ENCODE peak calls at places on chromosome 6, in four cellular contexts. K is astrocyte, A is caudate nucleus, Y is adrenal gland. J is an unnamed sample.

GRCh38 chr6:168713839-168714238 is 272.9 kb downstream of the SMOC2 start:
- DNase-seq in A (no peak), K (no peak), Y (peak), J (no peak)

GRCh38 chr6:117555882-117556498 is 46.3 kb downstream of the GOPC start:
- DNase-seq in A (no peak), Y (peak), K (no peak), J (peak)

GRCh38 chr6:12761376-12762115 is 45.0 kb downstream of the PHACTR1 start:
- DNase-seq in A (no peak), K (peak), Y (no peak), J (no peak)

GRCh38 chr6:134021396-134022122 is 30.9 kb downstream of the SLC2A12 start:
- DNase-seq in K (no peak), A (no peak), Y (no peak), J (no peak)

GRCh38 chr6:70225052-70225451 is 77.8 kb downstream of the COL9A1 start:
- DNase-seq in A (no peak), K (no peak), Y (no peak), J (peak)

GRCh38 chr6:22413681-22414305 is 117.0 kb upstream of the PRL start:
- DNase-seq in Y (no peak), K (peak), A (no peak), J (no peak)

GRCh38 chr6:29005183-29005885 is at the start of gene ZNF311:
- DNase-seq in Y (peak), A (no peak), K (peak), J (no peak)

GRCh38 chr6:18386302-18386976 is 711 bp upstream of the RNF144B start:
- DNase-seq in K (peak), A (no peak), Y (no peak), J (peak)

GRCh38 chr6:113860165-113860955 is 3.2 kb downstream of the MARCKS start:
- DNase-seq in K (peak), A (no peak), Y (peak), J (peak)

GRCh38 chr6:71394001-71394432 is 105.4 kb downstream of the OGFRL1 start:
- DNase-seq in A (no peak), Y (no peak), K (peak), J (no peak)

GRCh38 chr6:125749112-125749863 is at the start of gene HEY2:
- DNase-seq in Y (peak), K (peak), A (peak), J (peak)
- H3K27ac ChIP-seq in Y (peak), K (peak), A (peak), J (peak)

GRCh38 chr6:27168586-27169443 is 78.7 kb upstream of the PRSS16 start:
- DNase-seq in Y (no peak), K (peak), A (no peak), J (no peak)

GRCh38 chr6:27163858-27164257 is 83.6 kb upstream of the PRSS16 start:
- DNase-seq in K (no peak), Y (no peak), A (no peak), J (no peak)

GRCh38 chr6:27168108-27168507 is 79.4 kb upstream of the PRSS16 start:
- DNase-seq in Y (no peak), A (no peak), K (peak), J (no peak)
- H3K27ac ChIP-seq in Y (no peak), A (no peak), K (peak), J (no peak)

GRCh38 chr6:55706048-55706447 is 127.1 kb upstream of the HMGCLL1 start:
- DNase-seq in Y (no peak), K (no peak), A (no peak), J (no peak)

GRCh38 chr6:55705381-55705780 is 126.4 kb upstream of the HMGCLL1 start:
- DNase-seq in K (no peak), Y (no peak), A (no peak), J (no peak)

DNA sequence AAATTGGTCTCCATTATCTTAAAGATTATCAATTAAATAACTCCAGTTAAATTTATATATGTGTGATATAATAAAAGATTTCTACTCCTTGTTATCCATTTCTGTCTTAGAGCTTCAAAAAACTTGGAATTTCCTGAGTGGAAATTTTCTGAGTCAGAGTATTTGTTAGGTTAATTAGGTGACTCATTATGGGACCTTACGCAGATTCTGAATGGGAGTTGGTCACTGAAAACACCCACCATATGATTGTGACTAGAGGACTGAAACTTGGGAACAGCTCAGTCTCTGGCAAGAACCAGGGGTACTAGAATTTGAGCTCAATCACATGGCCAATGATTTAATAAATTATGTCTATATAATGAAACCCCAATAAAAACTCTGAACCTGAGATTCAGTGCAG is 125.4 kb upstream of the HMGCLL1 start:
- DNase-seq in Y (no peak), K (peak), A (no peak), J (no peak)
- H3K27ac ChIP-seq in Y (no peak), K (peak), A (no peak), J (no peak)

DNA sequence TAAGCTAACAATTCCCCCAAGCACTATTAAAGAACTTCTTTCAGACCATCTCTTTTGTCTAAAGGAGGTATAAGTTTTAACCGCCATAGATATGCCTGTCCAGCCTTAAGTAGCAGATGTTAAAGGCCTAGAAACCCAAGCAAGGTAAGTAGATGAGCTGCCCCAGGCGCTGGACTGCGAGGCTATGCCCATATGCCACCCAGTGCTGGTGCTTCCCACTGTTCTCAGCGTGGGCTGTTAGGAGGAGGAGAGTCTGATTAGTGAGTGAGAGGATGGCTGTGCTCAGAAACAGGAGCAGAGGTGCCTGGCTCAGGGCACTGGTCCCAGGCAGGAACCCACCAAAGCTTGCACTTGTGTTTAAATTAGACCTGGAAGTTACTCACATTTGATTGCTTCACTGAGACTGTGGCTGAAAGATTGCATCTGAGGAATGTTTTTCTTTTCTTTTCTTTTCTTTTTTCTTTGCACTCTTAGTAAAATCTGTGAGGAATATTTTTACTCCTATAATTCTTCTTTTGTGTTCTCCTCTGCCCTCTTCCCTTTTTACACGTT is 32.2 kb downstream of the PRPH2 start:
- DNase-seq in K (no peak), Y (peak), A (no peak), J (no peak)
- H3K27ac ChIP-seq in K (no peak), Y (no peak), A (no peak), J (no peak)

GRCh38 chr6:67863346-67863745 is 771.7 kb upstream of the ADGRB3 start:
- DNase-seq in Y (no peak), A (no peak), K (no peak), J (no peak)
- H3K27ac ChIP-seq in Y (no peak), A (no peak), K (no peak), J (no peak)

DNA sequence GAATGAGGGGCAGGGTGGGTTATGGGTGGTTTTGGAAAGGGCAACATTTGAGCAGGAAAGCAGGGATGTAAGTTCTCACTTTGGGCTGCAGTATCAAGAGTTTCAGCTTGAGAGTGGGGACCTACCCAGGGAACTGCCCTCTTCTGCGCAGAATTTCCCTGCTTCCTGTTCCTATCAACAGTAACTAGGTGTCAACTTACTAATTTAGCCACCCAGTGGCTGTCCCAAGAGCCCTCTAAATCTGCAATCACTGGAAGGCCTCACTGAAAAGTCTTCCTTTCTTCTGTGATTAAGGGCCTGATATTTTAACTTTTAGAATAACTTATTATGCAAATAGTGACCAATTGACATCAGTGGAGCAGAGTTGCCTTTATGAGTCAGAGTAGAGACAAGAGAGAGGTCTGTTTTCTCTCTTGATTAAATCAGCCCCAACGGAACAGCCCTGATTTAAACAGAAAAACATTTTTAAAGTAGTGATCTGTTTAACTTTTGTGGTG is 118.2 kb upstream of the RIPOR2 start:
- DNase-seq in K (peak), A (no peak), Y (no peak), J (no peak)
- H3K27ac ChIP-seq in K (peak), A (no peak), Y (no peak), J (no peak)

DNA sequence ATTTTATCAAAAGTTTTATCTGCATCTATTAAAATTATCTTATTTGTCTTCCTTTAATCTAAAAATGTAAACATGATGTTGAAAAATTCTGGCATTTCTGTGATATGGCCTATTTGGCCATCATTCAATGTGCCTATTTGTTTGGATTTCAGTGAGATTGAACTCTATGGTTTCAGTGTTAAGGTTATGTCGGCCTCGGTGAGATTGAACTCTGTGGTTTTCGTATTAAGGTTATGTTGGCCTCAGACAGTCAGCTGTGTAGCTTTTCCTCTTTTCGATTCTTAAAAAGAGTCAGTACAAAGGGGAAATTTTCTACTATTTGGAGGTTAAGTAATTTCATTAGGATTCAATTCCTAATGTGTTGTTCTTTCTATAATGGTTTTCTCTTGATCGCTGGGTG is 320.6 kb downstream of the PACRG start:
- DNase-seq in K (no peak), Y (no peak), A (no peak), J (no peak)
- H3K27ac ChIP-seq in K (no peak), Y (no peak), A (no peak), J (no peak)

J was measured in substantia nigra.